ENCODE peak calls at places on chromosomes 3 and 15, in eight cellular contexts. Z, G, W, B, U, Q, S and R are unnamed samples.

GRCh38 chr15:48703544-48703943 is 58.0 kb upstream of the FBN1 start:
- DNase-seq in Z (no peak), G (peak; percentile 65), W (no peak), B (no peak), U (no peak), Q (no peak), S (no peak), R (no peak)

GRCh38 chr15:31338879-31339557 is 12.4 kb downstream of the KLF13 start:
- DNase-seq in Z (no peak), G (peak; percentile 79), W (peak; percentile 89), B (peak; percentile 66), U (peak; percentile 75), Q (no peak), S (peak; percentile 58), R (no peak)

GRCh38 chr3:159860727-159861126 is 127.9 kb upstream of the IL12A start:
- DNase-seq in Z (no peak), G (no peak), W (no peak), B (no peak), U (no peak), Q (no peak), S (no peak), R (no peak)

GRCh38 chr3:24601500-24601899 is 106.8 kb upstream of the THRB start:
- DNase-seq in Z (no peak), G (no peak), W (no peak), B (peak; percentile 51), U (no peak), Q (no peak), S (no peak), R (no peak)

GRCh38 chr3:42747581-42747980 is 25.5 kb downstream of the CCDC13 start:
- DNase-seq in Z (no peak), G (no peak), W (no peak), B (no peak), U (no peak), Q (no peak), S (no peak), R (no peak)

GRCh38 chr15:78761020-78761419 is 50.2 kb downstream of the ADAMTS7 start:
- DNase-seq in Z (peak; percentile 49), G (no peak), W (peak; percentile 7), B (peak; percentile 12), U (no peak), Q (no peak), S (peak; percentile 62), R (no peak)

GRCh38 chr15:56820333-56820732 is 87.0 kb upstream of the ZNF280D start:
- DNase-seq in Z (no peak), G (no peak), W (no peak), B (no peak), U (no peak), Q (no peak), S (no peak), R (no peak)

GRCh38 chr15:89857673-89858072 is 36.1 kb downstream of the AP3S2 start:
- DNase-seq in Z (no peak), G (no peak), W (peak; percentile 61), B (no peak), U (no peak), Q (no peak), S (no peak), R (no peak)

GRCh38 chr15:59420986-59421618 is 16.9 kb upstream of the FAM81A start:
- DNase-seq in Z (no peak), G (peak; percentile 55), W (no peak), B (no peak), U (no peak), Q (no peak), S (no peak), R (no peak)

GRCh38 chr3:127775398-127776109 is 46.8 kb downstream of the MGLL start:
- DNase-seq in Z (peak; percentile 81), G (peak; percentile 90), W (no peak), B (peak; percentile 79), U (peak; percentile 31), Q (no peak), S (no peak), R (no peak)

GRCh38 chr3:51984269-51984647 is 923 bp downstream of the ACY1 start:
- DNase-seq in Z (no peak), G (no peak), W (no peak), B (no peak), U (no peak), Q (no peak), S (no peak), R (no peak)

GRCh38 chr3:51985063-51985462 is 1.7 kb downstream of the ACY1 start:
- DNase-seq in Z (no peak), G (no peak), W (no peak), B (no peak), U (no peak), Q (no peak), S (no peak), R (no peak)

GRCh38 chr3:51982352-51982837 is 940 bp upstream of the ACY1 start:
- DNase-seq in Z (no peak), G (no peak), W (peak; percentile 77), B (peak; percentile 66), U (no peak), Q (peak; percentile 49), S (no peak), R (peak; percentile 81)

GRCh38 chr3:51983578-51984268 is 388 bp downstream of the ACY1 start:
- DNase-seq in Z (no peak), G (no peak), W (no peak), B (no peak), U (no peak), Q (peak; percentile 25), S (no peak), R (no peak)

DNA sequence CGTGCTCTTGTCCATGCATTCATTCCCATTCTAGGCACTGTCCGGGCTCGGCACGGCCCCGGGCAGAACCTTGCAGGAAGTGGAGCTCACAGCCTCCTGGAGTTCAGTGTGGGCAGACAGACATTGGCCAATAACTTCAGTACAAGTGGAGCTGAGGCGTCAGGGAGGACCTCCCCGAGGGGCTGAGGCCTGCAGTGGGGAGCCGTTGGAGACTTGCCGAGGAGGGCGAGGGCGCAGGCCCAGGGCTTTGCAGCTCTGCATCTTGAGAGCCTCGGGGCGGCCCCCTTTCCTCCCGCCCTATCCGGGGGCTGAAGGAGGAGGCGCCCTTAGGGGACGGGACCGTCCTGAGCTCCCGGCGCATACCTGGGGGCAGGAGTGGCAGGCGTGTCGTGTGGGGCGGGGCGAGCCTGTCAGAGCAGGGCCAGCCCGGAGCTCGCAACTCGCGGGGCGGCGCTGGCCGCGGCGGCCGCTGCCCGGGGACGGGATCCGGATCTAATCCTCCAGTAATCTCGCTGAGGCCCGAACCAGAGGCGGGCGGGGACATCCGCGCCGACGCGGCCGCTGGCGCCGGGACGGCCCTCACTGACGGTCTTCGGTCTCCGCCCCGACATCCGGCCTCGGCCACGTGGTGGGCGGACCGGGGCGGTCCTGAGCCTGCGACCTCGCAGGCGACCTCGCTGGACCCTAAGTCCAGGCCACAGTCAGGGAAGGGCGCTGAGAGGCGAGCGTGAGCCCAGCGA is at the start of gene ACY1:
- DNase-seq in Z (peak; percentile 93), G (peak; percentile 81), W (peak; percentile 87), B (peak; percentile 83), U (peak; percentile 80), Q (peak; percentile 83), S (peak; percentile 99), R (peak; percentile 95)
- TF ChIP-seq POLR2A in Z (peak; percentile 39), G (peak; percentile 74), W (peak; percentile 72), B (peak; percentile 75), U (peak; percentile 49), Q (no peak), S (peak; percentile 48), R (peak; percentile 59)

GRCh38 chr3:47802734-47803477 is at the start of gene DHX30:
- DNase-seq in Z (peak; percentile 92), G (peak; percentile 84), W (peak; percentile 86), B (peak; percentile 81), U (peak; percentile 83), Q (peak; percentile 97), S (peak; percentile 98), R (peak; percentile 90)
- TF ChIP-seq POLR2A in Z (no peak), G (peak; percentile 8), W (peak; percentile 70), B (peak; percentile 69), U (peak; percentile 57), Q (peak; percentile 75), S (peak; percentile 85), R (peak; percentile 59)

GRCh38 chr3:130014526-130014925 is 40.0 kb downstream of the TRH start:
- DNase-seq in Z (no peak), G (peak; percentile 48), W (no peak), B (no peak), U (no peak), Q (no peak), S (no peak), R (no peak)

DNA sequence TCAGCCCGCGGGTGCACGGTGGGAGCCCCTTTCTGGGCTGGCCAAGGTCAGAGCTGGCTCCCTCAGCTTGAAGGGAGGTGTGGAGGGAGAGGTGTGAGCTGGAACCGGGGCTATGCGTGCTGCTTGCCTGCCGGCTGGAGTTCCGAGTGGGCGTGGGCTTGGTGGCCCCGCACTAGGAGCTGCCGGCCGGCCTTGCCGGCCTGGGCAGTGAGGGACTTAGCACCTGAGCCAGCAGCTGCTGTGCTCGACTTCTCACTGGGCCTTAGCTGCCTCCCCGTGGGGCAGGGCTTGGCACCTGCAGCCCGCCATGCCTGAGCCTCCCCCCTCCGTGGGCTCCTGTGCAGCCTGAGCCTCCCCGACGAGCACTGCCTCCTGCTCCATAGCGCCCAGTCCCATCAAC is 36.0 kb downstream of the TRH start:
- DNase-seq in Z (no peak), G (no peak), W (no peak), B (no peak), U (no peak), Q (no peak), S (peak; percentile 66), R (no peak)
- TF ChIP-seq POLR2A in Z (no peak), G (no peak), W (no peak), B (no peak), U (no peak), Q (no peak), S (no peak), R (no peak)

GRCh38 chr15:91950054-91950453 is 96.5 kb downstream of the SLCO3A1 start:
- DNase-seq in Z (no peak), G (no peak), W (no peak), B (no peak), U (no peak), Q (no peak), S (no peak), R (no peak)

GRCh38 chr15:91950631-91951384 is 97.3 kb downstream of the SLCO3A1 start:
- DNase-seq in Z (no peak), G (peak; percentile 49), W (no peak), B (no peak), U (no peak), Q (no peak), S (no peak), R (no peak)

GRCh38 chr15:91954211-91954804 is 100.8 kb downstream of the SLCO3A1 start:
- DNase-seq in Z (no peak), G (no peak), W (no peak), B (no peak), U (no peak), Q (no peak), S (peak; percentile 34), R (no peak)

GRCh38 chr15:91953432-91953831 is 99.9 kb downstream of the SLCO3A1 start:
- DNase-seq in Z (no peak), G (no peak), W (no peak), B (no peak), U (no peak), Q (no peak), S (no peak), R (no peak)

GRCh38 chr15:91952216-91952615 is 98.7 kb downstream of the SLCO3A1 start:
- DNase-seq in Z (no peak), G (no peak), W (no peak), B (no peak), U (no peak), Q (no peak), S (no peak), R (no peak)
- TF ChIP-seq POLR2A in Z (no peak), G (no peak), W (no peak), B (no peak), U (no peak), Q (no peak), S (no peak), R (no peak)